ENCODE peak calls at places on chromosomes 13 and 19, in four cellular contexts. Z is glutamatergic neuron; J is CD8-positive, alpha-beta T cell; Q is endothelial cell. S is an unnamed sample.

GRCh38 chr19:10173527-10173926 is 21.2 kb downstream of the DNMT1 start:
- DNase-seq in Z (no peak), Q (no peak), J (no peak), S (no peak)

GRCh38 chr13:101115762-101116161 is 300.5 kb downstream of the NALCN start:
- DNase-seq in Z (no peak), Q (no peak), J (no peak), S (no peak)

GRCh38 chr19:49954933-49955332 is 6.0 kb downstream of the SIGLEC11 start:
- DNase-seq in Q (no peak), Z (no peak), J (no peak), S (no peak)

GRCh38 chr13:75547917-75548316 is 1.7 kb upstream of the UCHL3 start:
- DNase-seq in J (no peak), Z (no peak), Q (no peak), S (no peak)

GRCh38 chr13:20553309-20553708 is 13.6 kb upstream of the IFT88 start:
- DNase-seq in J (no peak), Q (no peak), Z (no peak), S (peak)

GRCh38 chr13:100349594-100349993 is 239.0 kb downstream of the GGACT start:
- DNase-seq in J (no peak), Q (no peak), Z (no peak), S (no peak)

GRCh38 chr13:75151081-75151643 is 330.8 kb downstream of the TBC1D4 start:
- DNase-seq in J (no peak), Q (no peak), Z (no peak), S (no peak)

GRCh38 chr13:100887729-100888151 is 213.1 kb upstream of the TMTC4 start:
- DNase-seq in Q (no peak), Z (no peak), J (no peak), S (no peak)

GRCh38 chr13:56351041-56351440 is 789.7 kb upstream of the PRR20A start:
- DNase-seq in J (no peak), Z (no peak), Q (no peak), S (no peak)

DNA sequence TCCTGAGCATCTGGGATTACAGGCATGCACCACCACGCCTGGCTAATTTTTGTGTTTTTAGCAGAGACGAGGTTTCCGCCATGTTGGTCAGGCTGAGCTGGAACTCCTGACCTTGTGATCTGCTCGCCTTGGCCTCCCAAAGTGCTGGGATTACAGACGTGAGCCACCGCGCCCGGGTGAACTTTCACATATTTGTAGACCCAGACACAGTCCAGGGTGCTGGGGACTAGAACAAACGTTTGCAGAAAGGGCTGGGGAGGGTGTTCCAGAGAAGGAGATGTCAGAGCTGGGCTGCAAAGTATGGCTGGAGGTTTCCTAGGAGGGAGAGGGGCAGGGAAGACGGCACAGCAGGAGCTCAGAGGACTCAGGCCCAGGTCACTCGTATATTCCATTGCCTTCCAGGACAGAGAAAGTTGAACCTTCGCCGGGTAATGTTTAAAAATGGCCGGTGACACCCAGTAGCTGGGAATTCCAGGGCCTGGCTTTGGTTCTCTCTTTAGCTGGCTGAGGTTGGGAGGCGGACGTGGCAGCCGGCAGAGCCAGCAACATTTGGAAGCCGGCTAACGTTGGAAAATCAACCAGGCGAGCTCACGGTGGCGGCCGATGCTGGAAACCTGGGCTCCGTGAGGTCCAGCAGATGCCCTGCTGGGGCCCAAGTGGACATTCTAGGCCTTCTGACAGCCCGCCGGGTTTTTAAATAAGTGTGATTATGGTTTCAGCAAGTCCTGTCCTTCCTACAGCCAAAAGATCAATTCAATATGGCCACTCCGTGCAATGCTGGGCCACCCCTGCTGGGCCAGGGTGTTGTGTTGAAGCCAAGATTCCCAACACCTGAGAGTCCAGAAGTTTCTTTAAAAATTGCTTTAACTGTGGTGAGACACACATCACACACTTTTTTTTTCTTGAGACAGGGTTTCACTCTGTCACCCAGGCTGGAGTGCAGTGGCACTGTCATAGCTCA is 41.5 kb downstream of the NFIC start:
- DNase-seq in Q (no peak), J (no peak), Z (no peak), S (no peak)
- TF ChIP-seq CTCF in Q (no peak), J (no peak), Z (no peak), S (no peak)

GRCh38 chr13:113121183-113121927 is 1.2 kb upstream of the F10 start:
- DNase-seq in Z (peak), Q (no peak), J (no peak), S (no peak)

GRCh38 chr13:113124211-113125025 is 1.8 kb downstream of the F10 start:
- DNase-seq in Z (peak), J (no peak), Q (no peak), S (no peak)

GRCh38 chr13:113121928-113122420 is 625 bp upstream of the F10 start:
- DNase-seq in J (no peak), Z (peak), Q (no peak), S (no peak)

GRCh38 chr13:113122571-113123225 is at the start of gene F10:
- DNase-seq in J (no peak), Q (no peak), Z (peak), S (peak)

DNA sequence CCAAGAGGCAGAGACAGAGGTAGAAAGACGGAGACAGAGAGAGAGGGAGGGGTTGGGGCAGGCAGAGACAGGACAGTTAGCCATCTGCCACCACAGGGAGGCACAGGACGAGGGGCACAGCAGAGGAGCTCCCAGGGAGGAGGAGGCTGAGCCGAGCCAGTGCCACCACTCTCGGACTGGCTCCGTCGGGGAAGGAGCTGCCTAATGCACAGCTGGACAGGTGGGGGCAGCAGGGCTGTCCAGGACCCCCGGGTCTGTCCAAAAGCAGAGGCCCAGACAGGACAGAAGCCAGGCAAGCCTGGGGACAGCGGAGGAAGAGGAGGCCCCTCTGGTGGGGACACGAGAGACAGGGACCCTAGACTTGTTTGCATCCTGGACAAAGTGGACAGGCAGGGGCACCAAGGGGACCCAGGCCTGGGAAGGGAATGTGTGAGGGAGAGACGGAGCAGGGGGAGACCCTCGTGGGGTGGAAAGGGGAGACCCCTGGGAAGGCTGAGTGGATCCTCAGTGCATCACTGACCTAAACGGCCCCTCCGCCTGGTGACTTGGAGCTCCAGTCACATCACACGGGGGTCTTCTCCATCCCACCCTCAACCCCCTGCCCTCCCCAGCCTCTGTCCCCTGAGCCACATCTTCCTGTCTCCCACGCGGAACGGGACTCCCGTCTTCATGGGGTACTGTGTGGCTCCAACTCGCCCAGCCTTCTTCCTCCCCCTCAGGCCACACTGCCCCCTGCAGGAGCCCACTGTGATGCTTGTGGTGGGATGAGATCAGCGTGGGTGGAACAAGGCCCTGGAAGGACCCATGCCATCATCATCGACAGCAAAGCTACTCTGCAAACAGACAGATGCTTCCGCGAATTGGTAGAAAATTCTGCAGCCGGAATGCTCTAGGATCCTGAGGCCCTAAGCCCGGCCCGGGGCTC is 889 bp downstream of the F10 start:
- DNase-seq in Q (peak), J (no peak), Z (peak), S (no peak)
- TF ChIP-seq CTCF in Q (no peak), J (no peak), Z (no peak), S (peak)

GRCh38 chr13:49240017-49240416 is 7.7 kb upstream of the CDADC1 start:
- DNase-seq in Z (no peak), Q (peak), J (no peak), S (no peak)
- TF ChIP-seq CTCF in Z (no peak), Q (no peak), J (peak), S (peak)

GRCh38 chr19:984165-984967 is at the start of gene WDR18:
- DNase-seq in Z (peak), Q (peak), J (peak), S (peak)
- TF ChIP-seq CTCF in Z (no peak), Q (peak), J (no peak), S (no peak)

GRCh38 chr13:97307096-97307495 is 85.0 kb downstream of the MBNL2 start:
- DNase-seq in Z (no peak), J (no peak), Q (no peak), S (no peak)

GRCh38 chr13:97308735-97309429 is 86.7 kb downstream of the MBNL2 start:
- DNase-seq in Z (no peak), Q (no peak), J (no peak), S (no peak)

GRCh38 chr13:97307882-97308624 is 85.9 kb downstream of the MBNL2 start:
- DNase-seq in Z (no peak), J (no peak), Q (no peak), S (no peak)

GRCh38 chr13:97306646-97307045 is 84.5 kb downstream of the MBNL2 start:
- DNase-seq in J (no peak), Z (no peak), Q (no peak), S (no peak)

DNA sequence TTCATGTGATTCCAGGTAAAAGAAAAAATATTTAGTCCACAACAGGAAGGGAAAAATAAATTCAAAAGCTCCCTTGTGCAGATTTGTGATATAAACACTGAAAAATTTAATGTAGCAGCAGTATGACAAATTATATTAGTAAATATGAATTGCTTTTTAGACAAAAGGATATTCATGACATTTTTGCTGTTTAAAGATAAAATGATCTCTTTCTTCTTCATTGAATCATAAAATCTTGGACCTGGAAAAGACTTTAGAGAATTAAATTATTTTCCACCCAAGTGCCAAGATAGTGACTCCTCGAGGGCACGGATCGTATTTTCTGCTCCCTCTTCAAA is 85.4 kb downstream of the MBNL2 start:
- DNase-seq in J (no peak), Z (no peak), Q (no peak), S (no peak)
- TF ChIP-seq CTCF in J (no peak), Z (no peak), Q (no peak), S (no peak)

GRCh38 chr19:58218899-58219298 is 9.8 kb upstream of the ZNF544 start:
- DNase-seq in Q (peak), Z (peak), J (no peak), S (no peak)
- TF ChIP-seq CTCF in Q (peak), Z (peak), J (peak), S (peak)

DNA sequence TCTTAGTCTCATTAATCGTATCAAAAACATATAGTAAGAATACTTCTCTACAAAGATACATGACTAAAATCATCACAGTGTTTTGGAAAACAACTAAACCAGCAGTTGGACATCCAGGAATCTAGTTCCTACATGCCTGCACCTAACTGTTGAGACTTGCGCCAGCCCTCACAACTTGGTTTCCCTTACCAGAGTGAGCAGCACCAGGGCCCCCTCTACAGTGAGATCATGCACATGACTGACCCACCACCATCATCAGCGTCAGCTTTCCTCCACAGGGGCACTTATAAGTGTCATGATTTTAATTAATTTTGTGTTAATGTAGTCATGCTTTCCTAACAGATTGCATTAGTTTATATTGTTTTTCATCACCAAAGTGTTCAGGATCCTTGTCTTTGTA is 1322.0 kb downstream of the EFNB2 start:
- DNase-seq in Z (peak), J (no peak), Q (no peak), S (no peak)
- TF ChIP-seq CTCF in Z (no peak), J (no peak), Q (no peak), S (no peak)

GRCh38 chr19:40798223-40798996 is 581 bp upstream of the EGLN2 start:
- DNase-seq in Z (peak), Q (peak), J (peak), S (peak)
- TF ChIP-seq CTCF in Z (peak), Q (no peak), J (peak), S (peak)

S was measured in neural crest cell.